ENCODE peak calls at places on chromosomes 11 and 22, in ten cellular contexts. One of them, this sample, is unnamed.

GRCh38 chr11:66011239-66011784 is 496 bp upstream of the CST6 start:
- DNase-seq in G401: no peak
- DNase-seq in fibroblast of the conjunctiva: no peak
- DNase-seq in occipital lobe: no peak
- DNase-seq in neural crest cell: no peak
- DNase-seq in suprapubic skin: no peak
- DNase-seq in stimulated activated CD4-positive, alpha-beta T cell treated with anti-CD3 and anti-CD28 coated beads, Interleukin-1b, Interleukin-23, amount 100 ng/mL, for 24 hours: no peak
- DNase-seq in dermis blood vessel endothelial cell: no peak
- DNase-seq in GM03348: peak
- DNase-seq in Caki2: peak
- DNase-seq in this sample: peak

GRCh38 chr11:2713721-2714462 is 14.1 kb upstream of the KCNQ1OT1 start:
- DNase-seq in G401: no peak
- DNase-seq in fibroblast of the conjunctiva: no peak
- DNase-seq in occipital lobe: no peak
- DNase-seq in neural crest cell: no peak
- DNase-seq in suprapubic skin: no peak
- DNase-seq in stimulated activated CD4-positive, alpha-beta T cell treated with anti-CD3 and anti-CD28 coated beads, Interleukin-1b, Interleukin-23, amount 100 ng/mL, for 24 hours: no peak
- DNase-seq in dermis blood vessel endothelial cell: no peak
- DNase-seq in GM03348: no peak
- DNase-seq in Caki2: no peak
- DNase-seq in this sample: no peak

GRCh38 chr11:111635706-111636045 is 33.4 kb downstream of the SIK2 start:
- DNase-seq in G401: peak
- DNase-seq in fibroblast of the conjunctiva: peak
- DNase-seq in occipital lobe: peak
- DNase-seq in neural crest cell: no peak
- DNase-seq in suprapubic skin: no peak
- DNase-seq in stimulated activated CD4-positive, alpha-beta T cell treated with anti-CD3 and anti-CD28 coated beads, Interleukin-1b, Interleukin-23, amount 100 ng/mL, for 24 hours: no peak
- DNase-seq in dermis blood vessel endothelial cell: peak
- DNase-seq in GM03348: peak
- DNase-seq in Caki2: peak
- DNase-seq in this sample: peak

GRCh38 chr22:39170825-39171622 is 18.5 kb upstream of the CBX7 start:
- DNase-seq in G401: peak
- DNase-seq in fibroblast of the conjunctiva: peak
- DNase-seq in occipital lobe: peak
- DNase-seq in neural crest cell: peak
- DNase-seq in suprapubic skin: peak
- DNase-seq in stimulated activated CD4-positive, alpha-beta T cell treated with anti-CD3 and anti-CD28 coated beads, Interleukin-1b, Interleukin-23, amount 100 ng/mL, for 24 hours: peak
- DNase-seq in dermis blood vessel endothelial cell: peak
- DNase-seq in GM03348: peak
- DNase-seq in Caki2: peak
- DNase-seq in this sample: peak

GRCh38 chr11:115503083-115503885 is 931 bp downstream of the CADM1 start:
- DNase-seq in G401: peak
- DNase-seq in fibroblast of the conjunctiva: no peak
- DNase-seq in occipital lobe: peak
- DNase-seq in neural crest cell: peak
- DNase-seq in suprapubic skin: peak
- DNase-seq in stimulated activated CD4-positive, alpha-beta T cell treated with anti-CD3 and anti-CD28 coated beads, Interleukin-1b, Interleukin-23, amount 100 ng/mL, for 24 hours: no peak
- DNase-seq in dermis blood vessel endothelial cell: peak
- DNase-seq in GM03348: peak
- DNase-seq in Caki2: peak
- DNase-seq in this sample: peak

GRCh38 chr22:42180349-42180842 is 49.8 kb upstream of the CYP2D6 start:
- DNase-seq in G401: peak
- DNase-seq in fibroblast of the conjunctiva: no peak
- DNase-seq in occipital lobe: peak
- DNase-seq in neural crest cell: no peak
- DNase-seq in suprapubic skin: no peak
- DNase-seq in stimulated activated CD4-positive, alpha-beta T cell treated with anti-CD3 and anti-CD28 coated beads, Interleukin-1b, Interleukin-23, amount 100 ng/mL, for 24 hours: peak
- DNase-seq in dermis blood vessel endothelial cell: no peak
- DNase-seq in GM03348: no peak
- DNase-seq in Caki2: peak
- DNase-seq in this sample: peak

GRCh38 chr22:22753526-22754267 is 109.3 kb downstream of the GGTLC2 start:
- DNase-seq in G401: peak
- DNase-seq in fibroblast of the conjunctiva: no peak
- DNase-seq in occipital lobe: no peak
- DNase-seq in neural crest cell: peak
- DNase-seq in suprapubic skin: peak
- DNase-seq in stimulated activated CD4-positive, alpha-beta T cell treated with anti-CD3 and anti-CD28 coated beads, Interleukin-1b, Interleukin-23, amount 100 ng/mL, for 24 hours: peak
- DNase-seq in dermis blood vessel endothelial cell: peak
- DNase-seq in GM03348: peak
- DNase-seq in Caki2: peak
- DNase-seq in this sample: peak

GRCh38 chr11:18313985-18314763 is 7.8 kb downstream of the HPS5 start:
- DNase-seq in G401: no peak
- DNase-seq in fibroblast of the conjunctiva: no peak
- DNase-seq in occipital lobe: no peak
- DNase-seq in neural crest cell: no peak
- DNase-seq in suprapubic skin: no peak
- DNase-seq in stimulated activated CD4-positive, alpha-beta T cell treated with anti-CD3 and anti-CD28 coated beads, Interleukin-1b, Interleukin-23, amount 100 ng/mL, for 24 hours: no peak
- DNase-seq in dermis blood vessel endothelial cell: no peak
- DNase-seq in GM03348: no peak
- DNase-seq in Caki2: no peak
- DNase-seq in this sample: no peak